ENCODE peak calls at places on chromosome 15, in six cellular contexts. B is IMR-90, A is heart left ventricle, R is HL-60, T is GM03348, Q is cardiac muscle cell. N is an unnamed sample.

GRCh38 chr15:59400103-59400813 is 27.6 kb upstream of the MYO1E start:
- DNase-seq in Q (no peak), A (no peak), B (no peak), R (no peak), T (no peak), N (no peak)

GRCh38 chr15:29131336-29132109 is 138.1 kb downstream of the NSMCE3 start:
- DNase-seq in T (no peak), A (no peak), R (no peak), Q (no peak), B (no peak), N (no peak)

GRCh38 chr15:48355377-48355776 is 24.1 kb downstream of the DUT start:
- DNase-seq in A (no peak), B (peak), R (peak), Q (peak), T (peak), N (peak)

GRCh38 chr15:86647810-86648440 is 568.3 kb downstream of the AGBL1 start:
- DNase-seq in B (no peak), T (no peak), A (no peak), Q (no peak), R (no peak), N (no peak)

GRCh38 chr15:22959451-22960101 is 20.6 kb downstream of the CYFIP1 start:
- DNase-seq in R (no peak), T (no peak), A (no peak), Q (no peak), B (no peak), N (no peak)

GRCh38 chr15:85477730-85478129 is 97.3 kb downstream of the AKAP13 start:
- DNase-seq in T (peak), Q (peak), A (no peak), B (peak), R (no peak), N (no peak)

GRCh38 chr15:51879555-51879954 is 50.1 kb downstream of the TMOD3 start:
- DNase-seq in A (no peak), R (no peak), Q (peak), B (peak), T (no peak), N (no peak)

GRCh38 chr15:44812029-44812517 is 75.7 kb downstream of the TRIM69 start:
- DNase-seq in T (no peak), A (no peak), B (no peak), R (no peak), Q (no peak), N (no peak)

GRCh38 chr15:20106026-20106425 is 435.6 kb downstream of the GOLGA6L6 start:
- DNase-seq in T (no peak), B (no peak), Q (no peak), R (no peak), A (peak), N (peak)

GRCh38 chr15:78663703-78664102 is 22.7 kb upstream of the CHRNB4 start:
- DNase-seq in B (no peak), A (no peak), R (no peak), Q (no peak), T (no peak), N (no peak)

GRCh38 chr15:46039703-46040102 is 404.9 kb downstream of the SQOR start:
- DNase-seq in R (peak), T (no peak), A (no peak), Q (no peak), B (no peak), N (no peak)

GRCh38 chr15:58473720-58474119 is 41.9 kb downstream of the LIPC start:
- DNase-seq in R (no peak), Q (peak), B (peak), T (peak), A (no peak), N (no peak)

GRCh38 chr15:91346259-91346658 is 246.2 kb downstream of the SV2B start:
- DNase-seq in T (no peak), A (no peak), B (no peak), R (no peak), Q (no peak), N (no peak)

GRCh38 chr15:48400086-48400485 is 68.9 kb downstream of the DUT start:
- DNase-seq in R (no peak), B (peak), Q (no peak), A (no peak), T (peak), N (no peak)

GRCh38 chr15:29566914-29567313 is 255.4 kb downstream of the TJP1 start:
- DNase-seq in R (no peak), Q (no peak), A (no peak), B (no peak), T (no peak), N (no peak)

GRCh38 chr15:100340721-100341661 is 784 bp downstream of the ADAMTS17 start:
- DNase-seq in Q (no peak), T (no peak), A (no peak), R (no peak), B (no peak), N (no peak)

GRCh38 chr15:83114305-83114704 is 6.9 kb downstream of the TM6SF1 start:
- DNase-seq in A (no peak), R (no peak), Q (no peak), T (no peak), B (no peak), N (no peak)

GRCh38 chr15:99090938-99091337 is 13.9 kb upstream of the SYNM start:
- DNase-seq in B (no peak), A (no peak), R (no peak), T (no peak), Q (no peak), N (no peak)

GRCh38 chr15:61119556-61119955 is 109.5 kb downstream of the RORA start:
- DNase-seq in A (no peak), Q (no peak), R (no peak), T (no peak), B (no peak), N (no peak)

GRCh38 chr15:32881528-32881927 is 163.7 kb downstream of the GREM1 start:
- DNase-seq in B (no peak), Q (no peak), A (no peak), T (no peak), R (no peak), N (no peak)

GRCh38 chr15:66941791-66942190 is 123.6 kb upstream of the SMAD3 start:
- DNase-seq in T (no peak), A (no peak), Q (no peak), R (peak), B (no peak), N (no peak)

N was measured in HuH-7.